ENCODE peak calls at places on chromosomes 3 and 15, in ten cellular contexts. One of them, this sample, is unnamed. For H3K4me1, the result is how much of the 10 kb centered on the place peaks cover.

GRCh38 chr3:121165397-121165837 is 257.4 kb downstream of the STXBP5L start:
- DNase-seq in Peyer's patch: no peak
- DNase-seq in tibial artery: no peak
- DNase-seq in A549: no peak
- DNase-seq in HepG2: no peak
- DNase-seq in endodermal cell: peak
- DNase-seq in GM23248: no peak
- DNase-seq in left lung: no peak
- DNase-seq in ovary: no peak
- DNase-seq in GM23338: peak
- DNase-seq in this sample: no peak

GRCh38 chr15:28875461-28875965 is 10.3 kb upstream of the APBA2 start:
- DNase-seq in Peyer's patch: no peak
- DNase-seq in tibial artery: no peak
- DNase-seq in A549: no peak
- DNase-seq in HepG2: no peak
- DNase-seq in endodermal cell: peak
- DNase-seq in GM23248: no peak
- DNase-seq in left lung: no peak
- DNase-seq in ovary: no peak
- DNase-seq in GM23338: no peak
- DNase-seq in this sample: no peak

GRCh38 chr3:182967218-182968204 is 12.8 kb downstream of the DCUN1D1 start:
- DNase-seq in Peyer's patch: no peak
- DNase-seq in tibial artery: no peak
- DNase-seq in A549: no peak
- DNase-seq in HepG2: no peak
- DNase-seq in endodermal cell: no peak
- DNase-seq in GM23248: no peak
- DNase-seq in left lung: no peak
- DNase-seq in ovary: no peak
- DNase-seq in GM23338: no peak
- DNase-seq in this sample: no peak

GRCh38 chr15:79057050-79057449 is 33.5 kb downstream of the RASGRF1 start:
- DNase-seq in Peyer's patch: no peak
- DNase-seq in tibial artery: no peak
- DNase-seq in A549: no peak
- DNase-seq in HepG2: no peak
- DNase-seq in endodermal cell: no peak
- DNase-seq in GM23248: no peak
- DNase-seq in left lung: no peak
- DNase-seq in ovary: no peak
- DNase-seq in GM23338: no peak
- DNase-seq in this sample: no peak

GRCh38 chr3:183013074-183013473 is 32.7 kb upstream of the DCUN1D1 start:
- DNase-seq in Peyer's patch: no peak
- DNase-seq in tibial artery: no peak
- DNase-seq in A549: no peak
- DNase-seq in HepG2: no peak
- DNase-seq in endodermal cell: no peak
- DNase-seq in GM23248: no peak
- DNase-seq in left lung: no peak
- DNase-seq in ovary: no peak
- DNase-seq in GM23338: peak
- DNase-seq in this sample: no peak

GRCh38 chr15:69736161-69736560 is 283.5 kb downstream of the RPLP1 start:
- DNase-seq in Peyer's patch: no peak
- DNase-seq in tibial artery: no peak
- DNase-seq in A549: no peak
- DNase-seq in HepG2: no peak
- DNase-seq in endodermal cell: no peak
- DNase-seq in GM23248: no peak
- DNase-seq in left lung: no peak
- DNase-seq in ovary: no peak
- DNase-seq in GM23338: no peak
- DNase-seq in this sample: no peak

GRCh38 chr15:77815015-77815414 is 182.3 kb upstream of the LINGO1 start:
- DNase-seq in Peyer's patch: no peak
- DNase-seq in tibial artery: no peak
- DNase-seq in A549: no peak
- DNase-seq in HepG2: no peak
- DNase-seq in endodermal cell: no peak
- DNase-seq in GM23248: no peak
- DNase-seq in left lung: no peak
- DNase-seq in ovary: no peak
- DNase-seq in GM23338: no peak
- DNase-seq in this sample: no peak

GRCh38 chr3:89025185-89025584 is 82.2 kb upstream of the EPHA3 start:
- DNase-seq in Peyer's patch: no peak
- DNase-seq in tibial artery: no peak
- DNase-seq in A549: no peak
- DNase-seq in HepG2: no peak
- DNase-seq in endodermal cell: no peak
- DNase-seq in GM23248: peak
- DNase-seq in left lung: no peak
- DNase-seq in ovary: no peak
- DNase-seq in GM23338: no peak
- DNase-seq in this sample: no peak

GRCh38 chr15:72420580-72420979 is 22.5 kb downstream of the TMEM202 start:
- DNase-seq in Peyer's patch: no peak
- DNase-seq in tibial artery: no peak
- DNase-seq in A549: no peak
- DNase-seq in HepG2: no peak
- DNase-seq in endodermal cell: no peak
- DNase-seq in GM23248: no peak
- DNase-seq in left lung: no peak
- DNase-seq in ovary: no peak
- DNase-seq in GM23338: no peak
- DNase-seq in this sample: no peak

GRCh38 chr3:171704002-171704401 is 106.3 kb downstream of the PLD1 start:
- DNase-seq in Peyer's patch: no peak
- DNase-seq in tibial artery: no peak
- DNase-seq in A549: peak
- DNase-seq in HepG2: peak
- DNase-seq in endodermal cell: peak
- DNase-seq in GM23248: peak
- DNase-seq in left lung: no peak
- DNase-seq in ovary: no peak
- DNase-seq in GM23338: peak
- DNase-seq in this sample: peak

GRCh38 chr3:129944709-129945108 is 29.8 kb upstream of the TRH start:
- DNase-seq in Peyer's patch: no peak
- DNase-seq in tibial artery: no peak
- DNase-seq in A549: no peak
- DNase-seq in HepG2: no peak
- DNase-seq in endodermal cell: no peak
- DNase-seq in GM23248: no peak
- DNase-seq in left lung: no peak
- DNase-seq in ovary: no peak
- DNase-seq in GM23338: no peak
- DNase-seq in this sample: no peak

GRCh38 chr3:21216598-21216997 is 534.4 kb downstream of the ZNF385D start:
- DNase-seq in Peyer's patch: no peak
- DNase-seq in tibial artery: no peak
- DNase-seq in A549: no peak
- DNase-seq in HepG2: no peak
- DNase-seq in endodermal cell: peak
- DNase-seq in GM23248: peak
- DNase-seq in left lung: no peak
- DNase-seq in ovary: no peak
- DNase-seq in GM23338: peak
- DNase-seq in this sample: no peak

DNA sequence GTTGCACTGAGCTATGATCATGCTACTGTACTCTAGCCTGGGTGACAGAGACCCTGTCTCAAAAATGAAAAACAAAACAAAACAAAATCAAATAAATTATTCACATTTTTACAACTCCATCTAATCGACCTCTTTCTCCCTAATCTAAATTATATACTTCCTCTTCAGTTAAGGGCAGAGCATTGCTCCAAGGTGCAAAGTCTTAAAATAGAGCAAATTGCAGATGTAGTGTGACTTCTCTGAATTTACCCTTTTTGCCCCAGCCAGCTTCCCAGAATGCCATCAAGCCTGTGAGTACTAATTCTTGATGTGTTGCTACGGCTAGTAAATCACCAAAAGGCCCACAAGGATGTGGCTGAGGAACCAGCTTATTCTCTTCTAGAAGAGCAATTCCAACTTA is 53.3 kb upstream of the PPIB start:
- DNase-seq in Peyer's patch: no peak
- DNase-seq in tibial artery: no peak
- DNase-seq in A549: no peak
- DNase-seq in HepG2: no peak
- DNase-seq in endodermal cell: no peak
- DNase-seq in GM23248: no peak
- DNase-seq in left lung: no peak
- DNase-seq in ovary: no peak
- DNase-seq in GM23338: no peak
- DNase-seq in this sample: no peak
- H3K4me1 ChIP-seq in Peyer's patch: under half
- H3K4me1 ChIP-seq in tibial artery: under half
- H3K4me1 ChIP-seq in A549: under half
- H3K4me1 ChIP-seq in HepG2: under half
- H3K4me1 ChIP-seq in endodermal cell: under half
- H3K4me1 ChIP-seq in GM23248: under half
- H3K4me1 ChIP-seq in left lung: under half
- H3K4me1 ChIP-seq in ovary: under half
- H3K4me1 ChIP-seq in GM23338: under half
- H3K4me1 ChIP-seq in this sample: under half

DNA sequence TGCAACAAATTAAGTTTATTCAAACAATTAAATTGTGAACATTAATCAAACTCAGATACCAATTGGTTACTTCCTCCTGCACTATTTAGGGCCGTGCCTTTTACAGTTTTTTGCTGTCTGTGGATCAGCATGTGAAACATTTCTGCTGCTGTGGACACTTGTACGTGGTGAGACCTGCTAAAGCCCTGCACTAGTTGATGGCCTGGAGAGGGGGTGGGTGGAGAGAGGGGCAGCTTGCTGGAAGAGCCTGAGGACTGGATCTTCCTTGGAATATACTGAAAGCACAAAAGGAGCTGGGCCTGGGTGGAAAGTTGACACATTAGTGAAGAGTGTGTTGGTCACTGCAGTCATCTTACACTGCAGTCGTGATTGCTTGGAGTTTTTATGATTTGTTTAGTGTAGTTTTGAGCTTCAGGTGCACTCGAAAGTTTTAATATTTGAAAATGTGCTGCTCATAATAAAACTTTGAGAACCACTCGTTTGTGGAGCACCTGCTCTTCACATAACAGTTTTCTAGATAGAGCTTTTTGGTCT is 11.4 kb downstream of the PLCL2 start:
- DNase-seq in Peyer's patch: no peak
- DNase-seq in tibial artery: no peak
- DNase-seq in A549: no peak
- DNase-seq in HepG2: no peak
- DNase-seq in endodermal cell: no peak
- DNase-seq in GM23248: no peak
- DNase-seq in left lung: no peak
- DNase-seq in ovary: no peak
- DNase-seq in GM23338: no peak
- DNase-seq in this sample: no peak
- H3K4me1 ChIP-seq in Peyer's patch: under half
- H3K4me1 ChIP-seq in tibial artery: under half
- H3K4me1 ChIP-seq in A549: under half
- H3K4me1 ChIP-seq in HepG2: under half
- H3K4me1 ChIP-seq in endodermal cell: under half
- H3K4me1 ChIP-seq in GM23248: under half
- H3K4me1 ChIP-seq in left lung: under half
- H3K4me1 ChIP-seq in ovary: under half
- H3K4me1 ChIP-seq in GM23338: under half
- H3K4me1 ChIP-seq in this sample: under half

DNA sequence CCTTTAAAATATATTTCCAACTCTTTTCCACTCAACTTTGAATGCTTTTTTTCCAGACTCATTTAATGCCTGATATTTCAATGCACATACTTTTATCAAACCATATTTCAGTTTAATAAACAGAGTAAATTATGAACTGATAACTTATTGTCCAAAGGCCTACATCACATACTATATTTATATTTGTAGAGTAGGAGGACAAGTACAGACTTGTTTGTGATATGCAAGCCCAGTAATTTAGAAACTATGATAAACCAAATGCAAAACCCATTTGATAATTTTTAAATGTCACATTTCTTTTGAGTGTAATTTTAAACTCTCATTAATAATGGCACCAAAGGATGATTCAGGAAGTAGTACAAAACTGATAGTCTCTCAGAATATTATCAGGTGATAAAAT is 3.3 kb downstream of the RFX7 start:
- DNase-seq in Peyer's patch: no peak
- DNase-seq in tibial artery: no peak
- DNase-seq in A549: no peak
- DNase-seq in HepG2: no peak
- DNase-seq in endodermal cell: no peak
- DNase-seq in GM23248: no peak
- DNase-seq in left lung: no peak
- DNase-seq in ovary: no peak
- DNase-seq in GM23338: no peak
- DNase-seq in this sample: no peak
- H3K4me1 ChIP-seq in Peyer's patch: under half
- H3K4me1 ChIP-seq in tibial artery: under half
- H3K4me1 ChIP-seq in A549: under half
- H3K4me1 ChIP-seq in HepG2: under half
- H3K4me1 ChIP-seq in endodermal cell: under half
- H3K4me1 ChIP-seq in GM23248: under half
- H3K4me1 ChIP-seq in left lung: under half
- H3K4me1 ChIP-seq in ovary: under half
- H3K4me1 ChIP-seq in GM23338: under half
- H3K4me1 ChIP-seq in this sample: under half

DNA sequence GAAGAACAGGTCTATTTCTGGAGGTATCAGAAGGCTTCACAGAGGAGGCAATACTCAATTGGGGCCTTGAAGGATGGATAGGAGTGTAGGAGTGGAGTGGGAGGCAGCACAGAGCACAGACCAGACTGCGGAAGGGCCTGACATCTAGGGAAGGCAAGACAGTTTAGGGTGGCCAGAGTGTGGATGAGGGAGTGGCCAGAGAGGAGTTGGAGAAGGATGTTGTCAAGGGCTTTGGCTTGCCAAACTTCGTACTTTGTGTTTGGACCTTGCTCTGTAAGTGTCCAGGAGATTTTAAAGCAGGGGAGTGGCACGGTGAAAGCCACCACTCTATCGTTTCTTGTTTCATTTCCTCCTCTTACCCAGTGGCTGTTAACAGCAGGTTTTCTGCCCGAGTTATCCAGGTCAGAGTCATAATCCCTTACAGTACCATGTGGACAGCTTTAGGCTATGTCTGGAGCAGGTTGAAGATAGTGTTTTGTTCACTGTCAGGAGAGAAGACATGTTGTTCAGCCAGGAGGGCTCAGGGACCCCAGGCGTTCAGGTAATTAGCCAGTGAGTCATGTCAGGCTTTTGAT is 12.3 kb downstream of the SMAD3 start:
- DNase-seq in Peyer's patch: no peak
- DNase-seq in tibial artery: no peak
- DNase-seq in A549: no peak
- DNase-seq in HepG2: no peak
- DNase-seq in endodermal cell: no peak
- DNase-seq in GM23248: no peak
- DNase-seq in left lung: no peak
- DNase-seq in ovary: no peak
- DNase-seq in GM23338: no peak
- DNase-seq in this sample: no peak
- H3K4me1 ChIP-seq in Peyer's patch: half or more
- H3K4me1 ChIP-seq in tibial artery: half or more
- H3K4me1 ChIP-seq in A549: half or more
- H3K4me1 ChIP-seq in HepG2: half or more
- H3K4me1 ChIP-seq in endodermal cell: under half
- H3K4me1 ChIP-seq in GM23248: half or more
- H3K4me1 ChIP-seq in left lung: half or more
- H3K4me1 ChIP-seq in ovary: under half
- H3K4me1 ChIP-seq in GM23338: under half
- H3K4me1 ChIP-seq in this sample: under half

This sample was measured in NT2/D1.